ENCODE peak calls at places on chromosomes 2 and 18, in four cellular contexts. One of them, this sample, is unnamed.

GRCh38 chr2:99787762-99788382 is 298.1 kb upstream of the REV1 start:
- DNase-seq in sigmoid colon: no peak
- DNase-seq in PC-3: no peak
- DNase-seq in activated naive CD4-positive, alpha-beta T cell: no peak
- DNase-seq in this sample: no peak

GRCh38 chr2:202377308-202377736 is 1.2 kb downstream of the BMPR2 start:
- DNase-seq in sigmoid colon: peak; percentile 74
- DNase-seq in PC-3: peak; percentile 43
- DNase-seq in activated naive CD4-positive, alpha-beta T cell: no peak
- DNase-seq in this sample: no peak

GRCh38 chr2:50346586-50347351 is 685.2 kb downstream of the NRXN1 start:
- DNase-seq in sigmoid colon: no peak
- DNase-seq in PC-3: no peak
- DNase-seq in activated naive CD4-positive, alpha-beta T cell: no peak
- DNase-seq in this sample: no peak

GRCh38 chr2:180495606-180496005 is 484.8 kb upstream of the UBE2E3 start:
- DNase-seq in sigmoid colon: no peak
- DNase-seq in PC-3: peak; percentile 85
- DNase-seq in activated naive CD4-positive, alpha-beta T cell: no peak
- DNase-seq in this sample: no peak

GRCh38 chr2:8479298-8479697 is 202.6 kb upstream of the ID2 start:
- DNase-seq in sigmoid colon: peak; percentile 30
- DNase-seq in PC-3: no peak
- DNase-seq in activated naive CD4-positive, alpha-beta T cell: no peak
- DNase-seq in this sample: no peak

GRCh38 chr18:40789286-40789685 is 1165.7 kb upstream of the PIK3C3 start:
- DNase-seq in sigmoid colon: no peak
- DNase-seq in PC-3: peak; percentile 2
- DNase-seq in activated naive CD4-positive, alpha-beta T cell: no peak
- DNase-seq in this sample: no peak

GRCh38 chr2:71277536-71278103 is 50.7 kb upstream of the PAIP2B start:
- DNase-seq in sigmoid colon: no peak
- DNase-seq in PC-3: peak; percentile 58
- DNase-seq in activated naive CD4-positive, alpha-beta T cell: no peak
- DNase-seq in this sample: no peak

GRCh38 chr2:172311921-172312345 is 115.5 kb upstream of the ITGA6 start:
- DNase-seq in sigmoid colon: no peak
- DNase-seq in PC-3: no peak
- DNase-seq in activated naive CD4-positive, alpha-beta T cell: no peak
- DNase-seq in this sample: no peak

GRCh38 chr2:196275646-196276352 is 104.4 kb upstream of the STK17B start:
- DNase-seq in sigmoid colon: no peak
- DNase-seq in PC-3: peak; percentile 35
- DNase-seq in activated naive CD4-positive, alpha-beta T cell: no peak
- DNase-seq in this sample: no peak

GRCh38 chr2:12970861-12971260 is 254.1 kb downstream of the TRIB2 start:
- DNase-seq in sigmoid colon: no peak
- DNase-seq in PC-3: peak; percentile 62
- DNase-seq in activated naive CD4-positive, alpha-beta T cell: no peak
- DNase-seq in this sample: no peak

GRCh38 chr2:68432696-68433658 is 34.1 kb downstream of the FBXO48 start:
- DNase-seq in sigmoid colon: no peak
- DNase-seq in PC-3: no peak
- DNase-seq in activated naive CD4-positive, alpha-beta T cell: no peak
- DNase-seq in this sample: no peak

GRCh38 chr2:168255866-168256265 is 8.5 kb upstream of the STK39 start:
- DNase-seq in sigmoid colon: no peak
- DNase-seq in PC-3: no peak
- DNase-seq in activated naive CD4-positive, alpha-beta T cell: no peak
- DNase-seq in this sample: no peak

GRCh38 chr2:68905116-68905515 is 33.9 kb upstream of the BMP10 start:
- DNase-seq in sigmoid colon: no peak
- DNase-seq in PC-3: peak; percentile 61
- DNase-seq in activated naive CD4-positive, alpha-beta T cell: no peak
- DNase-seq in this sample: no peak

GRCh38 chr2:139386401-139386800 is 606.2 kb upstream of the NXPH2 start:
- DNase-seq in sigmoid colon: no peak
- DNase-seq in PC-3: peak; percentile 13
- DNase-seq in activated naive CD4-positive, alpha-beta T cell: no peak
- DNase-seq in this sample: no peak

GRCh38 chr18:23716966-23717365 is 27.7 kb downstream of the LAMA3 start:
- DNase-seq in sigmoid colon: no peak
- DNase-seq in PC-3: no peak
- DNase-seq in activated naive CD4-positive, alpha-beta T cell: no peak
- DNase-seq in this sample: no peak

GRCh38 chr2:20594048-20594750 is 56.7 kb downstream of the HS1BP3 start:
- DNase-seq in sigmoid colon: peak; percentile 53
- DNase-seq in PC-3: no peak
- DNase-seq in activated naive CD4-positive, alpha-beta T cell: no peak
- DNase-seq in this sample: no peak

GRCh38 chr2:136356111-136357033 is 238.4 kb upstream of the CXCR4 start:
- DNase-seq in sigmoid colon: no peak
- DNase-seq in PC-3: no peak
- DNase-seq in activated naive CD4-positive, alpha-beta T cell: no peak
- DNase-seq in this sample: no peak

GRCh38 chr18:75625966-75626365 is 198.5 kb upstream of the SMIM21 start:
- DNase-seq in sigmoid colon: no peak
- DNase-seq in PC-3: no peak
- DNase-seq in activated naive CD4-positive, alpha-beta T cell: no peak
- DNase-seq in this sample: no peak

This sample was measured in D721Med.